ENCODE peak calls at places on chromosome 19, in ten cellular contexts. C is CD4-positive, alpha-beta T cell; D is heart right ventricle; W is GM12865; V is left lung; M is fibroblast of lung; S is fibroblast of mammary gland; P is lung microvascular endothelial cell; F is AG09309; I is foreskin fibroblast. A is an unnamed sample.

GRCh38 chr19:45485301-45486077 is 11.4 kb downstream of the RTN2 start:
- DNase-seq in P (peak; percentile 93), W (peak; percentile 98), V (peak; percentile 98), S (peak; percentile 92), I (peak; percentile 91), M (peak; percentile 92), F (peak; percentile 72), C (peak; percentile 98), D (peak; percentile 98), A (peak; percentile 99)

GRCh38 chr19:47494211-47494547 is 10.2 kb upstream of the KPTN start:
- DNase-seq in S (no peak), F (no peak), P (no peak), I (no peak), W (no peak), M (no peak), D (no peak), C (no peak), V (no peak), A (no peak)

GRCh38 chr19:46951236-46951986 is 68.2 kb upstream of the NPAS1 start:
- DNase-seq in F (no peak), S (peak; percentile 66), M (peak; percentile 39), D (no peak), I (peak; percentile 71), V (no peak), C (no peak), P (no peak), W (peak; percentile 47), A (no peak)

GRCh38 chr19:2331601-2332246 is 3.2 kb downstream of the SPPL2B start:
- DNase-seq in M (no peak), S (no peak), F (no peak), V (no peak), W (no peak), C (no peak), P (no peak), I (no peak), D (no peak), A (no peak)

GRCh38 chr19:38900220-38900629 is 456 bp downstream of the NFKBIB start:
- DNase-seq in F (no peak), M (no peak), I (no peak), C (no peak), P (no peak), D (no peak), W (no peak), V (no peak), S (peak; percentile 42), A (no peak)

GRCh38 chr19:45103200-45103624 is 10.2 kb downstream of the PPP1R37 start:
- DNase-seq in F (no peak), I (peak; percentile 37), S (peak; percentile 44), C (peak; percentile 44), P (no peak), M (peak; percentile 29), D (no peak), V (no peak), W (peak; percentile 56), A (no peak)

GRCh38 chr19:29711584-29712132 is 3.4 kb downstream of the C19orf12 start:
- DNase-seq in M (no peak), P (no peak), D (no peak), I (no peak), F (no peak), C (no peak), S (no peak), V (peak; percentile 17), W (no peak), A (no peak)

GRCh38 chr19:13155472-13156284 is 5.5 kb downstream of the IER2 start:
- DNase-seq in M (peak; percentile 69), S (peak; percentile 80), D (peak; percentile 91), F (no peak), V (peak; percentile 85), W (peak; percentile 92), I (peak; percentile 76), C (peak; percentile 75), P (peak; percentile 82), A (peak; percentile 94)

GRCh38 chr19:40348961-40349507 is 539 bp downstream of the PLD3 start:
- DNase-seq in D (peak; percentile 18), M (peak; percentile 65), C (no peak), W (peak; percentile 42), I (peak; percentile 57), P (peak; percentile 72), V (no peak), F (peak; percentile 8), S (peak; percentile 79), A (no peak)

GRCh38 chr19:50690439-50690838 is 29.2 kb downstream of the SHANK1 start:
- DNase-seq in P (no peak), V (no peak), M (no peak), F (no peak), D (no peak), C (no peak), I (no peak), S (no peak), W (no peak), A (no peak)

GRCh38 chr19:5440299-5440698 is 14.9 kb upstream of the ZNRF4 start:
- DNase-seq in V (no peak), D (no peak), F (no peak), I (no peak), M (no peak), S (no peak), W (no peak), P (no peak), C (no peak), A (no peak)

GRCh38 chr19:53467138-53467502 is 413 bp upstream of the ZNF813 start:
- DNase-seq in V (peak; percentile 35), M (no peak), S (no peak), I (no peak), P (no peak), C (no peak), F (no peak), D (no peak), W (no peak), A (no peak)

GRCh38 chr19:5360003-5360820 is 19.6 kb upstream of the PTPRS start:
- DNase-seq in I (no peak), D (no peak), W (no peak), M (no peak), V (no peak), C (no peak), P (no peak), F (no peak), S (peak; percentile 57), A (no peak)

GRCh38 chr19:44575116-44575700 is 38.2 kb upstream of the IGSF23 start:
- DNase-seq in S (peak; percentile 5), V (no peak), I (no peak), F (no peak), M (no peak), W (no peak), D (no peak), P (no peak), C (no peak), A (no peak)

GRCh38 chr19:34428549-34429285 is 536 bp downstream of the UBA2 start:
- DNase-seq in P (peak; percentile 43), F (no peak), M (peak; percentile 29), W (peak; percentile 42), S (peak; percentile 28), D (peak; percentile 25), C (no peak), I (peak; percentile 19), V (peak; percentile 34), A (no peak)

GRCh38 chr19:33795370-33796163 is 1.1 kb upstream of the KCTD15 start:
- DNase-seq in C (no peak), W (peak; percentile 83), P (peak; percentile 89), I (peak; percentile 79), M (peak; percentile 80), S (peak; percentile 68), V (peak; percentile 85), F (no peak), D (peak; percentile 91), A (peak; percentile 92)

GRCh38 chr19:56637976-56638555 is 4.9 kb upstream of the SMIM17 start:
- DNase-seq in I (peak; percentile 47), C (no peak), S (peak; percentile 74), W (peak; percentile 30), F (peak; percentile 1), P (peak; percentile 86), M (peak; percentile 74), V (peak; percentile 81), D (peak; percentile 89), A (peak; percentile 89)

GRCh38 chr19:17718467-17718987 is 753 bp upstream of the MAP1S start:
- DNase-seq in P (no peak), M (no peak), V (no peak), F (no peak), W (peak; percentile 21), S (no peak), C (no peak), I (no peak), D (no peak), A (no peak)

GRCh38 chr19:34145741-34146202 is 26.5 kb upstream of the LSM14A start:
- DNase-seq in D (peak; percentile 46), C (peak; percentile 44), P (peak; percentile 61), S (peak; percentile 58), V (no peak), W (peak; percentile 68), I (peak; percentile 23), M (peak; percentile 61), F (peak; percentile 7), A (no peak)

GRCh38 chr19:34313188-34313587 is 51.8 kb upstream of the GPI start:
- DNase-seq in I (peak; percentile 23), F (no peak), C (no peak), V (no peak), S (peak; percentile 60), M (peak; percentile 52), D (peak; percentile 25), W (no peak), P (peak; percentile 94), A (no peak)

GRCh38 chr19:55305491-55305890 is 19.6 kb downstream of the TMEM150B start:
- DNase-seq in W (peak; percentile 46), I (no peak), V (no peak), D (peak; percentile 40), M (peak; percentile 26), C (peak; percentile 53), S (no peak), F (no peak), P (peak; percentile 35), A (no peak)

GRCh38 chr19:3338541-3339181 is 27.7 kb upstream of the NFIC start:
- DNase-seq in S (no peak), W (no peak), P (no peak), D (no peak), I (no peak), M (no peak), C (peak; percentile 68), F (no peak), V (peak; percentile 60), A (no peak)

GRCh38 chr19:30155529-30156200 is 213.6 kb downstream of the URI1 start:
- DNase-seq in M (no peak), F (no peak), V (no peak), D (no peak), P (no peak), C (no peak), W (no peak), S (no peak), I (no peak), A (peak; percentile 14)

GRCh38 chr19:36060430-36060829 is 5.7 kb downstream of the WDR62 start:
- DNase-seq in C (no peak), F (peak; percentile 10), W (peak; percentile 36), I (peak; percentile 60), M (peak; percentile 59), S (peak; percentile 61), V (no peak), P (peak; percentile 76), D (peak; percentile 16), A (no peak)

GRCh38 chr19:2277138-2277537 is 4.8 kb downstream of the PEAK3 start:
- DNase-seq in D (no peak), M (no peak), I (no peak), C (no peak), V (no peak), F (no peak), W (no peak), S (no peak), P (no peak), A (no peak)

GRCh38 chr19:29519931-29520330 is 5.9 kb upstream of the VSTM2B start:
- DNase-seq in C (no peak), F (no peak), P (no peak), W (no peak), D (no peak), I (no peak), M (no peak), V (no peak), S (no peak), A (no peak)

GRCh38 chr19:20171285-20171684 is 4.3 kb downstream of the ZNF486 start:
- DNase-seq in P (no peak), D (no peak), M (no peak), F (no peak), W (no peak), V (no peak), C (no peak), S (no peak), I (no peak), A (no peak)

GRCh38 chr19:4113398-4114088 is 10.4 kb downstream of the MAP2K2 start:
- DNase-seq in I (no peak), D (no peak), P (no peak), W (no peak), C (no peak), V (no peak), S (no peak), M (no peak), F (no peak), A (no peak)